ENCODE peak calls at places on chromosomes 7 and 10, in nine cellular contexts. V is NCI-H2171 treated with DMSO at 0.1 percent for 48 hours; D is activated T-cell treated with anti-CD3 and anti-CD28 coated beads for 1 hour; Q is CD8-positive, alpha-beta T cell; T is tibial artery; L is glomerular endothelial cell; C is brain microvascular endothelial cell; O is cardiac muscle cell; H is NCI-H82. G is an unnamed sample.

GRCh38 chr7:26199301-26200112 is 1.0 kb downstream of the HNRNPA2B1 start:
- DNase-seq in V (peak), D (peak), Q (peak), T (peak), L (no peak), C (no peak), O (no peak), H (peak), G (peak)

GRCh38 chr7:106042196-106042611 is 69.9 kb downstream of the SYPL1 start:
- DNase-seq in V (no peak), D (no peak), Q (no peak), T (no peak), L (no peak), C (no peak), O (peak), H (no peak), G (no peak)

GRCh38 chr10:79079490-79080355 is 11.0 kb downstream of the ZMIZ1 start:
- DNase-seq in V (no peak), D (no peak), Q (no peak), T (peak), L (no peak), C (peak), O (peak), H (no peak), G (no peak)

GRCh38 chr10:110618206-110618605 is 25.9 kb upstream of the RBM20 start:
- DNase-seq in V (no peak), D (no peak), Q (no peak), T (no peak), L (no peak), C (no peak), O (no peak), H (no peak), G (no peak)

GRCh38 chr10:86594535-86594934 is 59.8 kb upstream of the OPN4 start:
- DNase-seq in V (no peak), D (no peak), Q (no peak), T (no peak), L (no peak), C (peak), O (peak), H (no peak), G (no peak)

GRCh38 chr10:61628875-61629513 is 33.7 kb upstream of the CABCOCO1 start:
- DNase-seq in V (no peak), D (no peak), Q (no peak), T (no peak), L (no peak), C (peak), O (peak), H (no peak), G (no peak)

GRCh38 chr10:103637855-103638561 is 144.5 kb downstream of the NEURL1 start:
- DNase-seq in V (no peak), D (no peak), Q (no peak), T (peak), L (no peak), C (peak), O (peak), H (no peak), G (no peak)

GRCh38 chr10:75959209-75959608 is 527.8 kb downstream of the LRMDA start:
- DNase-seq in V (no peak), D (no peak), Q (no peak), T (no peak), L (no peak), C (peak), O (peak), H (no peak), G (no peak)

GRCh38 chr10:77927343-77928256 is 1.0 kb upstream of the DLG5 start:
- DNase-seq in V (peak), D (no peak), Q (no peak), T (no peak), L (no peak), C (no peak), O (no peak), H (peak), G (no peak)

GRCh38 chr10:14004536-14004935 is 326.2 kb downstream of the FRMD4A start:
- DNase-seq in V (no peak), D (no peak), Q (no peak), T (no peak), L (no peak), C (no peak), O (no peak), H (no peak), G (no peak)

GRCh38 chr10:131860806-131861440 is 39.9 kb upstream of the PPP2R2D start:
- DNase-seq in V (no peak), D (no peak), Q (no peak), T (peak), L (no peak), C (no peak), O (no peak), H (no peak), G (no peak)

GRCh38 chr10:123642697-123643096 is 23.5 kb upstream of the GPR26 start:
- DNase-seq in V (peak), D (no peak), Q (no peak), T (peak), L (no peak), C (no peak), O (no peak), H (no peak), G (no peak)